ENCODE peak calls at places on chromosomes 12 and 14, in four cellular contexts. One of them, this sample, is unnamed.

GRCh38 chr12:107490000-107490399 is 195.6 kb upstream of the PWP1 start:
- DNase-seq in psoas muscle: no peak
- DNase-seq in CD8-positive, alpha-beta T cell: no peak
- DNase-seq in suprapubic skin: no peak
- DNase-seq in this sample: peak

GRCh38 chr14:32933943-32934890 is 4.5 kb upstream of the NPAS3 start:
- DNase-seq in psoas muscle: peak
- DNase-seq in CD8-positive, alpha-beta T cell: no peak
- DNase-seq in suprapubic skin: no peak
- DNase-seq in this sample: no peak

GRCh38 chr12:116138380-116138779 is 139.1 kb downstream of the MED13L start:
- DNase-seq in suprapubic skin: no peak
- DNase-seq in psoas muscle: no peak
- DNase-seq in CD8-positive, alpha-beta T cell: no peak
- DNase-seq in this sample: no peak

GRCh38 chr14:100731011-100731670 is 4.4 kb downstream of the DLK1 start:
- DNase-seq in psoas muscle: no peak
- DNase-seq in CD8-positive, alpha-beta T cell: no peak
- DNase-seq in suprapubic skin: no peak
- DNase-seq in this sample: no peak

GRCh38 chr14:56268653-56269052 is 150.4 kb downstream of the PELI2 start:
- DNase-seq in psoas muscle: no peak
- DNase-seq in CD8-positive, alpha-beta T cell: no peak
- DNase-seq in suprapubic skin: no peak
- DNase-seq in this sample: no peak

GRCh38 chr14:70698288-70698687 is 56.6 kb downstream of the TTC9 start:
- DNase-seq in suprapubic skin: no peak
- DNase-seq in CD8-positive, alpha-beta T cell: no peak
- DNase-seq in psoas muscle: no peak
- DNase-seq in this sample: no peak

GRCh38 chr12:57568838-57569237 is 19.0 kb downstream of the KIF5A start:
- DNase-seq in psoas muscle: no peak
- DNase-seq in CD8-positive, alpha-beta T cell: no peak
- DNase-seq in suprapubic skin: peak
- DNase-seq in this sample: no peak

GRCh38 chr12:24226745-24227350 is 277.4 kb upstream of the SOX5 start:
- DNase-seq in suprapubic skin: no peak
- DNase-seq in psoas muscle: peak
- DNase-seq in CD8-positive, alpha-beta T cell: no peak
- DNase-seq in this sample: no peak

GRCh38 chr12:131287015-131287937 is 333.6 kb downstream of the ADGRD1 start:
- DNase-seq in suprapubic skin: no peak
- DNase-seq in CD8-positive, alpha-beta T cell: no peak
- DNase-seq in psoas muscle: no peak
- DNase-seq in this sample: no peak

GRCh38 chr12:14238224-14238792 is 127.2 kb upstream of the ATF7IP start:
- DNase-seq in CD8-positive, alpha-beta T cell: no peak
- DNase-seq in psoas muscle: no peak
- DNase-seq in suprapubic skin: no peak
- DNase-seq in this sample: no peak

GRCh38 chr12:50232771-50233209 is 50.5 kb downstream of the LIMA1 start:
- DNase-seq in suprapubic skin: no peak
- DNase-seq in psoas muscle: no peak
- DNase-seq in CD8-positive, alpha-beta T cell: no peak
- DNase-seq in this sample: no peak

GRCh38 chr14:72262771-72263170 is 330.5 kb downstream of the RGS6 start:
- DNase-seq in CD8-positive, alpha-beta T cell: no peak
- DNase-seq in psoas muscle: no peak
- DNase-seq in suprapubic skin: no peak
- DNase-seq in this sample: no peak
- TF ChIP-seq CTCF in CD8-positive, alpha-beta T cell: no peak
- TF ChIP-seq CTCF in psoas muscle: no peak
- TF ChIP-seq CTCF in suprapubic skin: no peak
- TF ChIP-seq CTCF in this sample: no peak

GRCh38 chr12:19572920-19573558 is 133.7 kb downstream of the AEBP2 start:
- DNase-seq in CD8-positive, alpha-beta T cell: no peak
- DNase-seq in psoas muscle: no peak
- DNase-seq in suprapubic skin: no peak
- DNase-seq in this sample: peak
- TF ChIP-seq CTCF in CD8-positive, alpha-beta T cell: peak
- TF ChIP-seq CTCF in psoas muscle: peak
- TF ChIP-seq CTCF in suprapubic skin: no peak
- TF ChIP-seq CTCF in this sample: peak

GRCh38 chr14:64478634-64479250 is 13.4 kb downstream of the AKAP5 start:
- DNase-seq in psoas muscle: no peak
- DNase-seq in CD8-positive, alpha-beta T cell: no peak
- DNase-seq in suprapubic skin: no peak
- DNase-seq in this sample: no peak
- TF ChIP-seq CTCF in psoas muscle: peak
- TF ChIP-seq CTCF in CD8-positive, alpha-beta T cell: peak
- TF ChIP-seq CTCF in suprapubic skin: no peak
- TF ChIP-seq CTCF in this sample: peak

GRCh38 chr12:124566181-124567034 is 1.0 kb downstream of the NCOR2 start:
- DNase-seq in CD8-positive, alpha-beta T cell: peak
- DNase-seq in psoas muscle: peak
- DNase-seq in suprapubic skin: peak
- DNase-seq in this sample: peak
- TF ChIP-seq CTCF in CD8-positive, alpha-beta T cell: no peak
- TF ChIP-seq CTCF in psoas muscle: no peak
- TF ChIP-seq CTCF in suprapubic skin: no peak
- TF ChIP-seq CTCF in this sample: no peak

GRCh38 chr14:24310666-24311604 is at the start of gene LTB4R:
- DNase-seq in CD8-positive, alpha-beta T cell: peak
- DNase-seq in psoas muscle: peak
- DNase-seq in suprapubic skin: peak
- DNase-seq in this sample: peak
- TF ChIP-seq CTCF in CD8-positive, alpha-beta T cell: no peak
- TF ChIP-seq CTCF in psoas muscle: peak
- TF ChIP-seq CTCF in suprapubic skin: peak
- TF ChIP-seq CTCF in this sample: peak

GRCh38 chr12:113818833-113819232 is 147.3 kb downstream of the RBM19 start:
- DNase-seq in CD8-positive, alpha-beta T cell: no peak
- DNase-seq in suprapubic skin: no peak
- DNase-seq in psoas muscle: no peak
- DNase-seq in this sample: no peak
- TF ChIP-seq CTCF in CD8-positive, alpha-beta T cell: no peak
- TF ChIP-seq CTCF in suprapubic skin: no peak
- TF ChIP-seq CTCF in psoas muscle: no peak
- TF ChIP-seq CTCF in this sample: no peak

GRCh38 chr12:104547239-104547638 is 90.5 kb downstream of the CHST11 start:
- DNase-seq in psoas muscle: no peak
- DNase-seq in CD8-positive, alpha-beta T cell: no peak
- DNase-seq in suprapubic skin: no peak
- DNase-seq in this sample: no peak
- TF ChIP-seq CTCF in psoas muscle: no peak
- TF ChIP-seq CTCF in CD8-positive, alpha-beta T cell: no peak
- TF ChIP-seq CTCF in suprapubic skin: no peak
- TF ChIP-seq CTCF in this sample: no peak

DNA sequence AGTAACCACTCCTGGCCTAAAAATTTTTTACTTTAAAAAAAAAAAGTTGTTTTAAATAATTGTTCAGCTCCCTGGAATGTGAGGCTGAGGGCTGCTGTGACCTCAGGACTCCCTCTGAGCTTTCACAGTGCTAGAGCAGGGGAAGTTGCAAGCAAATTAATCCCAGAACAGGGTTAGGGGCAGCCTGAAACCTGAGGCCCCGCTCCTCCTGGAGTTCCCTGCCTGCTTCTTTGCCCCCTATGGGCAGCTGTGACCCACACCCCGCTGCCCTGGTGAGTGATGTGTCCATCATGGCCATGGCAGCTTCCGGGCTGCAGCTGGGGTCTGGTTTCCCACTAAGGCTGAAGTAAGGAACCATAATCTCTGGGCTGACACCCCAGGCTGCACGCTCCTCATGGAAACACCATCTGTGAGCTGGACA is 9.5 kb downstream of the RITA1 start:
- DNase-seq in suprapubic skin: no peak
- DNase-seq in psoas muscle: no peak
- DNase-seq in CD8-positive, alpha-beta T cell: no peak
- DNase-seq in this sample: no peak
- TF ChIP-seq CTCF in suprapubic skin: no peak
- TF ChIP-seq CTCF in psoas muscle: no peak
- TF ChIP-seq CTCF in CD8-positive, alpha-beta T cell: no peak
- TF ChIP-seq CTCF in this sample: no peak

DNA sequence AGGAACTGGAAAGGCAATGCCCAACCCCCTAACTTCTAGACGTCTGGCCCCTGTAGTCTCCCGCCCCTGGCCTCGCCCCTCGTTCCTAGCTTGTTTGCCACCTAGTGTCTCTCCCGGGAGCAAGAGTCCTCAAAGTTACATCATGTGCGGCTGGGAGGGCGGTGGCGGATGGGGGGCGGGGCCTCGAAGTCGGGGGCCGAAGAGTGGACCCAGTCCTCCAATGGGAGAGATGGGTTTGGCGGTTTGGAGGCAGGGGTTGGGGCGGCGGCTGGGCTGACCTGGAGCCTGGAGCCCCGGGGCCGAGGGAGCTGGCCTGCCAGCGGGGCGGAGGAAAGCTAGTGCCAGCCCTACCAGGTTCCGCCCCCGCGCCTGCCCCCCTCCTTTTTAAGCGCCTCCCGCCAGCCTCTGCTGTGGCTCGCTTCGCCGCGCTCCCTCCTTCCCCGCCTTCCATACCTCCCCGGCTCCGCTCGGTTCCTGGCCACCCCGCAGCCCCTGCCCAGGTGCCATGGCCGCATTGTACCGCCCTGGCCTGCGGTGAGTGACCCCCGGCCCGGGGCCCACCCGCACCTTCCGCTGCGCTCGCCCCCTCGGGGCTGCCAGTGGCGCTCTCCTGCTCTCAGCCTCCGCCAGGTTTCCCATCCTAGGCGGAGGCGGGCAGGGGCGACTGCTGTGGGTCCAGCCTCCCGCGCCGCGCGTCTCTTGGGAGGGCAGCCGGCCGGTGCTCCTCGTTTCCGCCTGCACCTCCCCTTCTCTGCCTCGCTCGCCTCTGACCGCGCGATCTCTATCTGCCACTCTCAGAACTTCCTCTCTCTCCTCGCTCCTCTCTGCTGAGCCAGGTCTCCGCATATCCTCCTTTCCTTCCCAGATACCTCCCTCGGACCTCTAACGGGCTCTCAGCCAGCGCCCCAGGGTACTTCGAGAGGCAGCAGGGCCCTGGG is at the start of gene PCK2:
- DNase-seq in psoas muscle: peak
- DNase-seq in suprapubic skin: peak
- DNase-seq in CD8-positive, alpha-beta T cell: peak
- DNase-seq in this sample: peak
- TF ChIP-seq CTCF in psoas muscle: no peak
- TF ChIP-seq CTCF in suprapubic skin: no peak
- TF ChIP-seq CTCF in CD8-positive, alpha-beta T cell: no peak
- TF ChIP-seq CTCF in this sample: no peak

DNA sequence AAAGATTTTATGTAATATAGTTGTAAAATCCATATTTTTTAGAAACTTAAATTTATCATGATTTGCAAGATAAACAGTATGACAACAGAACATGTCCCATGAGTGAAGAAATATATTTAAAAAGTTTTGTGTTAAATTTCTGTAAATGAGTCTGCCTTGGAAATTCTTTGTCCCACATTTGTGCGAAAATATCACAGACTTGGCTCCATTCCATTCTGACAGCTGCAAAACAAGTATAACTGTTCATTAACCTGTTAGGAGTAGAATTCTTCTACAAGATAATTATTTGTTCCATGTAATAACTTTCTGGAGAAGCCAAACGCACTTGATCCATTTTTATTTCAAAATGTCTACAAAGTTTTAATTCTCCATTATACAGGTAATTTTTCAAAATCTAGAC is 37.9 kb downstream of the MDM1 start:
- DNase-seq in CD8-positive, alpha-beta T cell: no peak
- DNase-seq in psoas muscle: no peak
- DNase-seq in suprapubic skin: no peak
- DNase-seq in this sample: no peak
- TF ChIP-seq CTCF in CD8-positive, alpha-beta T cell: no peak
- TF ChIP-seq CTCF in psoas muscle: no peak
- TF ChIP-seq CTCF in suprapubic skin: no peak
- TF ChIP-seq CTCF in this sample: no peak

This sample was measured in GM10248.